ENCODE peak calls at places on chromosome 22, in four cellular contexts. F is GF-D8, Q is RCC 7860, B is pons. O is an unnamed sample.

GRCh38 chr22:44167501-44167900 is 13.2 kb upstream of the PARVG start:
- DNase-seq in F (no peak), B (no peak), Q (no peak), O (no peak)

GRCh38 chr22:24247011-24247507 is 2.2 kb upstream of the GGT5 start:
- DNase-seq in B (no peak), F (no peak), Q (no peak), O (no peak)

GRCh38 chr22:17629646-17630045 is 1.1 kb upstream of the ATP6V1E1 start:
- DNase-seq in B (no peak), Q (no peak), F (no peak), O (no peak)

GRCh38 chr22:17982572-17983141 is 41.7 kb downstream of the MICAL3 start:
- DNase-seq in F (no peak), Q (no peak), B (no peak), O (no peak)

GRCh38 chr22:37746366-37747089 is 49.7 kb downstream of the TRIOBP start:
- DNase-seq in Q (no peak), B (no peak), F (no peak), O (no peak)

GRCh38 chr22:50308597-50308935 is 1.1 kb upstream of the PLXNB2 start:
- DNase-seq in B (peak), F (peak), Q (peak), O (peak)

GRCh38 chr22:22810018-22810427 is 77.6 kb upstream of the IGLL5 start:
- DNase-seq in B (peak), F (no peak), Q (no peak), O (peak)

GRCh38 chr22:22507743-22508273 is 734 bp downstream of the ZNF280B start:
- DNase-seq in Q (no peak), F (no peak), B (peak), O (peak)

GRCh38 chr22:50656122-50657070 is 16.2 kb upstream of the SHANK3 start:
- DNase-seq in Q (peak), F (no peak), B (no peak), O (no peak)

GRCh38 chr22:47150426-47150825 is 388.0 kb downstream of the TBC1D22A start:
- DNase-seq in Q (no peak), F (no peak), B (no peak), O (no peak)

GRCh38 chr22:44357962-44358553 is 45.3 kb upstream of the SHISAL1 start:
- DNase-seq in F (no peak), Q (no peak), B (no peak), O (no peak)

GRCh38 chr22:49765091-49765771 is 62.4 kb downstream of the BRD1 start:
- DNase-seq in F (no peak), B (no peak), Q (no peak), O (no peak)

GRCh38 chr22:31346733-31347250 is 646 bp upstream of the PATZ1 start:
- DNase-seq in Q (peak), F (peak), B (peak), O (peak)

GRCh38 chr22:46827072-46827780 is 64.8 kb downstream of the TBC1D22A start:
- DNase-seq in Q (no peak), B (no peak), F (no peak), O (no peak)

GRCh38 chr22:23090079-23090835 is 19.9 kb downstream of the GNAZ start:
- DNase-seq in B (no peak), Q (no peak), F (no peak), O (no peak)

GRCh38 chr22:45608763-45609180 is 62.9 kb upstream of the ATXN10 start:
- DNase-seq in F (no peak), B (no peak), Q (peak), O (no peak)

GRCh38 chr22:42820075-42820763 is 36.9 kb downstream of the ARFGAP3 start:
- DNase-seq in Q (no peak), F (peak), B (peak), O (peak)

GRCh38 chr22:48592066-48592345 is 1235.7 kb downstream of the BRD1 start:
- DNase-seq in B (no peak), F (no peak), Q (no peak), O (no peak)

GRCh38 chr22:37676691-37677627 is 1.5 kb downstream of the LGALS1 start:
- DNase-seq in Q (peak), F (peak), B (peak), O (peak)

GRCh38 chr22:42074153-42074750 is at the start of gene PHETA2:
- DNase-seq in F (no peak), B (no peak), Q (no peak), O (no peak)

GRCh38 chr22:29755889-29756288 is 10.9 kb downstream of the ZMAT5 start:
- DNase-seq in Q (no peak), F (no peak), B (no peak), O (peak)

GRCh38 chr22:21636629-21637218 is 4.2 kb downstream of the CCDC116 start:
- DNase-seq in F (no peak), Q (no peak), B (no peak), O (no peak)

GRCh38 chr22:19524170-19525115 is at the start of gene CLDN5:
- DNase-seq in Q (no peak), B (no peak), F (no peak), O (no peak)

GRCh38 chr22:17095538-17095937 is 10.7 kb downstream of the IL17RA start:
- DNase-seq in B (no peak), F (no peak), Q (no peak), O (no peak)

GRCh38 chr22:50102946-50103345 is 13.1 kb downstream of the MOV10L1 start:
- DNase-seq in B (no peak), Q (no peak), F (no peak), O (no peak)

O was measured in cerebellar cortex.